ENCODE peak calls at places on chromosome 1, in ten cellular contexts. R is Panc1, U is fibroblast of lung, Q is tibial nerve, P is BJ, O is fibroblast of pulmonary artery, Z is GM06990, M is epithelial cell of esophagus, B is cardiac fibroblast, C is A549. G is an unnamed sample.
A peak's percentile ranks its signal among the peaks of the same experiment; 100 is the strongest.

GRCh38 chr1:213014642-213015041 is 1.0 kb downstream of the ANGEL2 start:
- DNase-seq in C (no peak), O (peak; percentile 36), Q (no peak), Z (no peak), R (no peak), M (peak; percentile 13), B (peak; percentile 25), U (peak; percentile 13), P (no peak), G (peak; percentile 14)

GRCh38 chr1:183571678-183572268 is 18.5 kb downstream of the NCF2 start:
- DNase-seq in Z (no peak), P (no peak), O (no peak), Q (no peak), M (no peak), C (no peak), R (no peak), B (no peak), U (peak; percentile 51), G (no peak)

GRCh38 chr1:73065585-73065984 is 783.2 kb upstream of the NEGR1 start:
- DNase-seq in Q (no peak), P (no peak), O (no peak), Z (no peak), U (no peak), M (peak; percentile 0), B (no peak), C (no peak), R (no peak), G (no peak)

GRCh38 chr1:34419662-34420061 is 243.0 kb downstream of the C1orf94 start:
- DNase-seq in Q (no peak), R (no peak), B (no peak), P (no peak), U (peak; percentile 4), O (no peak), M (no peak), C (no peak), Z (no peak), G (no peak)

GRCh38 chr1:8293141-8293540 is 24.8 kb upstream of the SLC45A1 start:
- DNase-seq in R (no peak), Z (no peak), P (no peak), M (no peak), C (no peak), U (no peak), Q (no peak), B (no peak), O (no peak), G (no peak)

GRCh38 chr1:246728311-246728710 is 4.1 kb downstream of the SCCPDH start:
- DNase-seq in B (no peak), C (no peak), O (no peak), Q (no peak), U (peak; percentile 82), M (no peak), P (no peak), Z (no peak), R (no peak), G (no peak)

GRCh38 chr1:175922254-175922881 is 179.0 kb upstream of the TNR start:
- DNase-seq in R (no peak), P (no peak), Z (no peak), O (no peak), B (no peak), U (no peak), C (no peak), Q (no peak), M (no peak), G (peak; percentile 11)

GRCh38 chr1:198495635-198496034 is 44.8 kb downstream of the ATP6V1G3 start:
- DNase-seq in Q (no peak), O (no peak), M (no peak), Z (no peak), C (no peak), P (no peak), R (no peak), U (peak; percentile 95), B (no peak), G (no peak)

GRCh38 chr1:232773752-232774151 is 31.5 kb upstream of the MAP10 start:
- DNase-seq in C (no peak), U (no peak), M (no peak), Z (no peak), R (no peak), B (no peak), P (no peak), Q (no peak), O (no peak), G (no peak)
- TF ChIP-seq CTCF in C (no peak), U (no peak), M (no peak), Z (no peak), R (no peak), B (no peak), P (no peak), Q (no peak), O (no peak), G (no peak)

GRCh38 chr1:172746091-172746949 is 87.4 kb downstream of the FASLG start:
- DNase-seq in P (peak; percentile 94), C (peak; percentile 51), R (peak; percentile 83), Z (peak; percentile 60), B (peak; percentile 93), U (peak; percentile 100), M (peak; percentile 94), O (peak; percentile 95), Q (no peak), G (peak; percentile 99)
- H3K4me3 ChIP-seq in P (no peak overlapping the region), C (no peak overlapping the region), R (no peak overlapping the region), Z (no peak overlapping the region), B (peak overlapping the region; percentile 15), U (no peak overlapping the region), M (no peak overlapping the region), O (peak overlapping the region; percentile 3), Q (no peak overlapping the region), G (no peak overlapping the region)

GRCh38 chr1:109788695-109789521 is 25.2 kb upstream of the EPS8L3 start:
- DNase-seq in B (peak; percentile 22), Q (no peak), Z (no peak), C (peak; percentile 58), R (no peak), U (no peak), P (no peak), M (no peak), O (no peak), G (no peak)
- TF ChIP-seq CTCF in B (peak; percentile 54), Q (no peak), Z (peak; percentile 24), C (peak; percentile 18), R (peak; percentile 72), U (peak; percentile 14), P (peak; percentile 52), M (peak; percentile 33), O (peak; percentile 50), G (peak; percentile 40)

DNA sequence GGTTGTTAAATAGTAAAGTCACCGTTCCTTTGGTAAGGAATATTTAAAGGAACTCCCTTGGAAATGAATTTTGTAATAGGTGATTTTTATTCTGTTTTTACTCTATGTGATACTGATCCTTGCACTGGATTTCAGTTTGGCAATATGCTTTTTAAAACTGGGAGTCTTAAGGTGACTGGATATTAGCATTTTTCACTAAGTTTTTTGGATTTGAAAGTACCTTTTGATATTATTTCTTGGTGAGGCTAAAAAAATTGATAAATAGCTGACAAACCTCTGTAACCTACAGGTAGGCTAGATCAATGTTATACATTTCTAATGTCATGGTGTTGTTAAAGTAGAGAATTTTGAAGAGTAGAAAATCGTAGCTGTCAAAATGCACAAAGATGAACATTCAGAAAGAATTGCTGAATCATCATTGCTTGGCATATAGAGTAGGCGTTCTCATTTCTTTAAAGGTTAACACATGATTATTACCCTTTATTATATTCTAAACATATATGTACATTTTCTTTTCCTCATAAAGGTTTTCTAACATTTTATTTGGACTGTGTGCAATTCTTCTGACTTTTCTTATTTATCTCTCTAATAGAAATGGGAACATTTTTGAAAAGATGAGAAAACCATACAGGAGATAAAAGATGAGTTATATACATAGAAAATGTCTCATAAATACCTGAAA is 1.5 kb upstream of the DNAJB4 start:
- DNase-seq in M (no peak), C (no peak), O (peak; percentile 43), R (no peak), U (no peak), P (no peak), Q (no peak), Z (no peak), B (no peak), G (peak; percentile 44)
- H3K4me3 ChIP-seq in M (no peak overlapping the region), C (peak overlapping the region; percentile 58), O (peak overlapping the region; percentile 82), R (peak overlapping the region; percentile 55), U (peak overlapping the region; percentile 80), P (no peak overlapping the region), Q (no peak overlapping the region), Z (no peak overlapping the region), B (peak overlapping the region; percentile 72), G (no peak overlapping the region)

GRCh38 chr1:216024546-216024945 is 398.7 kb downstream of the USH2A start:
- DNase-seq in O (no peak), C (no peak), M (no peak), Z (no peak), Q (no peak), P (no peak), U (no peak), B (no peak), R (no peak), G (no peak)
- TF ChIP-seq CTCF in O (no peak), C (no peak), M (no peak), Z (no peak), Q (no peak), P (no peak), U (no peak), B (no peak), R (no peak), G (no peak)

GRCh38 chr1:1069061-1069710 is 4.9 kb downstream of the RNF223 start:
- DNase-seq in P (no peak), M (peak; percentile 81), Q (no peak), C (peak; percentile 58), U (peak; percentile 21), O (peak; percentile 61), R (peak; percentile 61), Z (peak; percentile 87), B (peak; percentile 58), G (peak; percentile 60)

GRCh38 chr1:1069711-1070676 is 4.1 kb downstream of the RNF223 start:
- DNase-seq in O (no peak), B (no peak), R (no peak), Q (no peak), C (no peak), U (no peak), Z (no peak), P (no peak), M (peak; percentile 23), G (no peak)

GRCh38 chr1:1067284-1068076 is 6.6 kb downstream of the RNF223 start:
- DNase-seq in R (no peak), Q (no peak), P (no peak), M (no peak), B (no peak), U (no peak), C (no peak), O (no peak), Z (no peak), G (no peak)

GRCh38 chr1:1068077-1068373 is 6.1 kb downstream of the RNF223 start:
- DNase-seq in U (no peak), Q (no peak), Z (no peak), B (no peak), M (no peak), R (no peak), O (no peak), P (no peak), C (no peak), G (no peak)

DNA sequence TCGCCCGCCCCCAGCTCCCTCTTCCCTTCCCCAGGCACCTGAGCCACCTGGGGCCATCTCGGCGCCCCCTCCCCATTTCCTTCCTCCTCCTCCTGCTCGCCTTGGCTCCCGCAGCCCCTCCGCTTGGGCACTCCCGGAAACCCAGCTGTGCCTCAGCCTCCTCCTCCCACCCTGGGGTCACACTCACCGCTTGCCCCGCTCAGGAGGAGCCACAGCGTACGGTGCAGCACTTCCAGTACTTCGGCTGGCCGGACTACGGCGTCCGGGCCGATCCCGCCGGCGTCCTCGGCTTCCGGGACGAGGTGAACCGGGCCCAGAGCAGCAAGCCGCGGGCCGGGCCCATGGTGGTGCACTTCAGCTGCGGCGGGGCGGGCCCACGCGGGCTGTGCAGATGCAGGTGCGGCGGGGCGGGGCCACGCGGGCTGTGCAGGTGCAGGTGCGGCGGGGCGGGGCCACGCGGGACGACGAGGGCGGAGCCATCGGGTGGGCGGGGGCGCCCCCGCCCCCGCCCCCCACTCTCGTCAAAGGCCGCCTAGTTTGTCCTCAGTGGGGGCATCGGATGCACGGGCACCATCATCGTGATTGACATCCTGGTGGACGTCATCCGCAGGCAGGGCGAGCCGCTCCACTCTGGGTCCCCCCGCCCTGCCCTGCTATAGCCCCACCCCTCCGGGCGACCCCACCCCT is 5.6 kb downstream of the RNF223 start:
- DNase-seq in Q (no peak), C (peak; percentile 35), U (no peak), B (no peak), P (no peak), O (no peak), M (peak; percentile 53), Z (peak; percentile 57), R (no peak), G (no peak)
- H3K4me3 ChIP-seq in Q (peak overlapping the region; percentile 44), C (peak overlapping the region; percentile 60), U (no peak overlapping the region), B (peak overlapping the region; percentile 62), P (peak overlapping the region; percentile 51), O (peak overlapping the region; percentile 66), M (peak overlapping the region; percentile 7), Z (peak overlapping the region; percentile 85), R (peak overlapping the region; percentile 52), G (peak overlapping the region; percentile 44)